ENCODE peak calls at places on chromosomes 1 and 21, in four cellular contexts. One of them, this sample, is unnamed.

GRCh38 chr1:15951341-15952153 is 24.4 kb downstream of the ZBTB17 start:
- DNase-seq in K562: peak
- DNase-seq in HepG2: no peak
- DNase-seq in H1: peak
- DNase-seq in this sample: no peak

GRCh38 chr1:3492545-3493246 is 38.2 kb downstream of the ARHGEF16 start:
- DNase-seq in K562: no peak
- DNase-seq in HepG2: no peak
- DNase-seq in H1: no peak
- DNase-seq in this sample: no peak

GRCh38 chr1:154182342-154183044 is 9.4 kb downstream of the TPM3 start:
- DNase-seq in H1: peak
- DNase-seq in HepG2: peak
- DNase-seq in K562: peak
- DNase-seq in this sample: peak

GRCh38 chr1:159177273-159177907 is 6.0 kb downstream of the CADM3 start:
- DNase-seq in HepG2: peak
- DNase-seq in H1: peak
- DNase-seq in K562: peak
- DNase-seq in this sample: no peak

GRCh38 chr1:205191127-205191577 is 20.4 kb downstream of the DSTYK start:
- DNase-seq in HepG2: peak
- DNase-seq in H1: no peak
- DNase-seq in K562: no peak
- DNase-seq in this sample: no peak

GRCh38 chr1:89705901-89706699 is 73.2 kb downstream of the LRRC8C start:
- DNase-seq in K562: no peak
- DNase-seq in H1: no peak
- DNase-seq in HepG2: no peak
- DNase-seq in this sample: peak

GRCh38 chr21:29144736-29145353 is 14.4 kb downstream of the MAP3K7CL start:
- DNase-seq in H1: no peak
- DNase-seq in K562: no peak
- DNase-seq in HepG2: no peak
- DNase-seq in this sample: no peak

GRCh38 chr1:115793162-115793561 is 24.6 kb upstream of the CASQ2 start:
- DNase-seq in H1: no peak
- DNase-seq in HepG2: no peak
- DNase-seq in K562: no peak
- DNase-seq in this sample: no peak

GRCh38 chr1:206713070-206713469 is 28.4 kb downstream of the MAPKAPK2 start:
- DNase-seq in H1: no peak
- DNase-seq in K562: no peak
- DNase-seq in HepG2: no peak
- DNase-seq in this sample: no peak
- TF ChIP-seq RAD21 in H1: no peak
- TF ChIP-seq RAD21 in K562: no peak
- TF ChIP-seq RAD21 in HepG2: no peak
- TF ChIP-seq RAD21 in this sample: no peak

DNA sequence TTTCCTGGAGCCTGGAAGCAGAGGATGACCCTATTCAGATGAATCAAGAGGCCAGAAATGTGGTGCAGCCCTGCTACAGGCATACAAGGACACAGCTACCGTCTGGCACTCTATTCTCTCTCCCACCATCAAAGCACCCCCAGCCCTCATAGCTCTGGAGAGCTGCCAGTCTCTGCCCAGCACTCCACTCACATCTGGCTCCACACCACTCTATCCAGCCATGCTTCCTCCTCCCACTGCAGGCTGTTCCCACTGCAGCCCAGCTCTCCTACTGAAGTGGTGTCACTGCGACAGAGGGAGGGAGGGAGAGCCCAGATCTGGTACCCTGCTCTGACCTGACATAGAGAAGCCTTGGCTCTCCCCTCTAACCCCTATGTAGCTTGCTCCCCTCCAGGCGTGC is 18.4 kb downstream of the SYT2 start:
- DNase-seq in H1: no peak
- DNase-seq in K562: no peak
- DNase-seq in HepG2: no peak
- DNase-seq in this sample: no peak
- TF ChIP-seq ATF2 in H1: no peak
- TF ChIP-seq ATF2 in K562: no peak
- TF ChIP-seq ATF2 in HepG2: no peak
- TF ChIP-seq ATF2 in this sample: no peak

GRCh38 chr1:45942411-45942810 is 139.0 kb downstream of the MAST2 start:
- DNase-seq in H1: no peak
- DNase-seq in K562: no peak
- DNase-seq in HepG2: no peak
- DNase-seq in this sample: no peak
- TF ChIP-seq RAD21 in H1: no peak
- TF ChIP-seq RAD21 in K562: no peak
- TF ChIP-seq RAD21 in HepG2: no peak
- TF ChIP-seq RAD21 in this sample: no peak

DNA sequence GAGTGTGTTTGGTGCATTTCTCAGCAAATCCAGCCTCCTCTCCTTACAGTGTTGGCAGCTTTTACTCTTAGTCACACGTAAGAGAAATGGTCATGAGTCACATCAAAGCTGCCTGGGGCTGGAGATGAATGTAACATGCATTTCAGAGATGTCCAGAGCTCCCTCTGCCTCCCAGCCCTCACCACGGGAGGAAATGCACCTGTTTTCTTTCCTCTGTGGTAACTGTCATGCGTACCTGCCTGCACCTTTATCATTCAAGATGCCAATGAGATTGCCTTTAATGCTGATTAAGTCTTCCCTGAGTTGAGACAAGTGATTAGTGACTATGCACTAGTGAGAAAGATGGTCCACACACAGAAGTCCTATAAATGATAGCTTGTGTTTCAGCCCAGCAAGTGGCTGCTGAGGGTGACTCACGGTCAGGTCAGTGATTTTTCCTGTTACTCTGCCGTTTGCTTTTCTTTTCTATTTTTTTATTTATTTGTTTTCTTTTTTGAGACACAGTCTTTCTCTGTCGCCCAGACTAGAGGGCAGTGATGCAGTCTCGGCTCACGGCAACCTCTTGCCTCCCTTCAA is 277.3 kb upstream of the FMN2 start:
- DNase-seq in K562: no peak
- DNase-seq in HepG2: peak
- DNase-seq in H1: no peak
- DNase-seq in this sample: no peak
- TF ChIP-seq ATF2 in K562: no peak
- TF ChIP-seq ATF2 in HepG2: no peak
- TF ChIP-seq ATF2 in H1: no peak
- TF ChIP-seq ATF2 in this sample: no peak

GRCh38 chr1:202568466-202569196 is 141.6 kb downstream of the SYT2 start:
- DNase-seq in K562: no peak
- DNase-seq in HepG2: no peak
- DNase-seq in H1: no peak
- DNase-seq in this sample: no peak
- TF ChIP-seq RAD21 in K562: no peak
- TF ChIP-seq RAD21 in HepG2: no peak
- TF ChIP-seq RAD21 in H1: no peak
- TF ChIP-seq RAD21 in this sample: no peak